ENCODE peak calls at places on chromosome 6, in seven cellular contexts. X is neural progenitor cell, G is fibroblast of the aortic adventitia, H is progenitor cell of endocrine pancreas, P is lung, J is AG10803, N is mucosa of descending colon. O is an unnamed sample.

GRCh38 chr6:42193491-42193894 is 1.3 kb downstream of the GUCA1B start:
- DNase-seq in X (peak; percentile 15), G (peak; percentile 16), H (no peak), P (no peak), J (peak; percentile 18), N (no peak), O (no peak)

GRCh38 chr6:37679539-37680476 is 17.9 kb downstream of the MDGA1 start:
- DNase-seq in X (no peak), G (no peak), H (no peak), P (no peak), J (no peak), N (no peak), O (no peak)

GRCh38 chr6:87742106-87742505 is 40.1 kb upstream of the AKIRIN2 start:
- DNase-seq in X (no peak), G (no peak), H (no peak), P (no peak), J (no peak), N (peak; percentile 44), O (no peak)

GRCh38 chr6:109508166-109508860 is 25.3 kb upstream of the ZBTB24 start:
- DNase-seq in X (peak; percentile 80), G (no peak), H (no peak), P (no peak), J (no peak), N (no peak), O (no peak)

GRCh38 chr6:93238632-93239031 is 180.7 kb downstream of the EPHA7 start:
- DNase-seq in X (no peak), G (no peak), H (no peak), P (no peak), J (no peak), N (no peak), O (no peak)

GRCh38 chr6:50791900-50792508 is 26.7 kb upstream of the TFAP2B start:
- DNase-seq in X (peak; percentile 79), G (peak; percentile 40), H (no peak), P (no peak), J (peak; percentile 46), N (peak; percentile 18), O (peak; percentile 24)

GRCh38 chr6:54264581-54265272 is 43.5 kb upstream of the TINAG start:
- DNase-seq in X (no peak), G (no peak), H (no peak), P (no peak), J (peak; percentile 22), N (no peak), O (no peak)

GRCh38 chr6:125859691-125860210 is 69.0 kb downstream of the NCOA7 start:
- DNase-seq in X (no peak), G (peak; percentile 26), H (no peak), P (no peak), J (peak; percentile 16), N (no peak), O (peak; percentile 17)

GRCh38 chr6:106380407-106380806 is 19.9 kb downstream of the CRYBG1 start:
- DNase-seq in X (no peak), G (peak; percentile 35), H (no peak), P (no peak), J (no peak), N (no peak), O (no peak)

GRCh38 chr6:109790131-109790530 is 99.0 kb downstream of the FIG4 start:
- DNase-seq in X (no peak), G (peak; percentile 76), H (no peak), P (no peak), J (peak; percentile 84), N (no peak), O (peak; percentile 57)

GRCh38 chr6:6975395-6976111 is 132.2 kb upstream of the RREB1 start:
- DNase-seq in X (no peak), G (no peak), H (no peak), P (no peak), J (no peak), N (no peak), O (no peak)

GRCh38 chr6:53136000-53136609 is 12.5 kb downstream of the GCM1 start:
- DNase-seq in X (no peak), G (no peak), H (no peak), P (no peak), J (no peak), N (no peak), O (no peak)

GRCh38 chr6:161748535-161749386 is 474.9 kb upstream of the AGPAT4 start:
- DNase-seq in X (peak; percentile 86), G (no peak), H (peak; percentile 62), P (no peak), J (no peak), N (peak; percentile 65), O (no peak)

GRCh38 chr6:26156850-26157149 is 69.6 kb downstream of the HFE start:
- DNase-seq in X (no peak), G (peak; percentile 51), H (no peak), P (no peak), J (no peak), N (no peak), O (no peak)

GRCh38 chr6:100549406-100550167 is 84.9 kb upstream of the SIM1 start:
- DNase-seq in X (no peak), G (peak; percentile 87), H (no peak), P (no peak), J (peak; percentile 59), N (no peak), O (peak; percentile 85)

GRCh38 chr6:22343864-22344263 is 47.0 kb upstream of the PRL start:
- DNase-seq in X (no peak), G (no peak), H (no peak), P (no peak), J (no peak), N (peak; percentile 11), O (no peak)
- TF ChIP-seq CTCF in X (peak; percentile 33), G (no peak), H (peak; percentile 29), P (no peak), J (no peak), N (no peak), O (peak; percentile 10)

GRCh38 chr6:159604443-159604956 is 88.5 kb downstream of the SOD2 start:
- DNase-seq in X (no peak), G (no peak), H (no peak), P (no peak), J (no peak), N (no peak), O (no peak)

GRCh38 chr6:159609813-159610212 is 83.2 kb downstream of the SOD2 start:
- DNase-seq in X (no peak), G (peak; percentile 77), H (no peak), P (no peak), J (peak; percentile 87), N (no peak), O (no peak)

GRCh38 chr6:159610881-159611280 is 82.2 kb downstream of the SOD2 start:
- DNase-seq in X (no peak), G (no peak), H (no peak), P (no peak), J (no peak), N (no peak), O (no peak)

GRCh38 chr6:159606786-159607185 is 86.3 kb downstream of the SOD2 start:
- DNase-seq in X (no peak), G (peak; percentile 8), H (no peak), P (no peak), J (peak; percentile 21), N (no peak), O (peak; percentile 5)

GRCh38 chr6:159608961-159609673 is 83.9 kb downstream of the SOD2 start:
- DNase-seq in X (peak; percentile 52), G (peak; percentile 52), H (no peak), P (no peak), J (peak; percentile 43), N (peak; percentile 5), O (peak; percentile 51)
- TF ChIP-seq CTCF in X (peak; percentile 72), G (peak; percentile 81), H (peak; percentile 37), P (no peak), J (peak; percentile 71), N (no peak), O (peak; percentile 74)

DNA sequence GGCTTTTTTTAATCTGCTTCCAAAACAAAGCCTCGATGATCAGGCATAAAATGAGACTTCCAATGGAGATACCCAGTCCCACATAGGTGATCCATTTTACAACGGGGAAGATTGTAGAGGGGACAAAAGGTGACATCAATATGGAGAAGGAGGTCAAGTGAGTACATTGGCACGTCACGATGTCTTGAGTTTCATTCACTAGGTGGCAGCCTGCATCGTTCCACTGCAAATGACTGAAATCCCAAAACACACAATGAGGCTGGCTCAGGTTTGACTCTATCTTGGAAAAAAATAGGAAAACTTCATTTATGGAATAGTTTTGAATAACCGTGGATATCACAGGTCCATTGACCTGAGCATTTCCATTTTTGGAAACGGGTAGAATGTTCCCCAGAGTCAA is 32.5 kb downstream of the ADGRF1 start:
- DNase-seq in X (no peak), G (no peak), H (no peak), P (no peak), J (no peak), N (no peak), O (no peak)
- TF ChIP-seq CTCF in X (no peak), G (no peak), H (no peak), P (no peak), J (peak; percentile 3), N (no peak), O (no peak)

DNA sequence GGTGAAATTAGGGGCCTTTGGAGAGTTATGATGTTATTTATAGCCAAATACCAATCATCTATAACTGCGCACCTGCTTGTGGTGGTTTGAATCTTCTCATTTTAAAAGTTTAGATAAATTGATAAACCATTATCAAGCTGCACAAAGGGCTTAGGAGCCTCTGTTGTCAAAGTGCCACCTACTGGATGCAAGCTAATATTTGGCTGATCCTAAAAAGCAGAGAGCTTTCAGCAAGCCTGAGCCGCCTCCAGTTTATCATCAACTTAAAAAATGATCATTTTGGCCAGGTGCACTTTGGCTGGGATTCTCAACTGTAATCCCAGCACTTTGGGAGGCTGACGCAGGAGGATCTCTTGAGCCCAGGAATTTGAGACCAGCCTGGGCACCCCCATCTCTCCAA is 58.5 kb upstream of the ATXN1 start:
- DNase-seq in X (peak; percentile 20), G (peak; percentile 48), H (no peak), P (no peak), J (peak; percentile 32), N (no peak), O (no peak)
- TF ChIP-seq CTCF in X (peak; percentile 43), G (peak; percentile 49), H (peak; percentile 15), P (no peak), J (peak; percentile 45), N (no peak), O (peak; percentile 65)

O was measured in HFFc6.